ENCODE peak calls at places on chromosomes 4 and X, in five cellular contexts. S is right atrium auricular region, Z is cardiac muscle cell, X is psoas muscle, Y is transverse colon. K is an unnamed sample. For H3K9me3 and H3K4me1, the result is how much of the 10 kb centered on the place peaks cover.

GRCh38 chr4:26020083-26020668 is 106.2 kb downstream of the SMIM20 start:
- DNase-seq in Y (no peak), Z (peak), S (no peak), X (no peak), K (no peak)

GRCh38 chr4:65865489-65865888 is 195.2 kb upstream of the EPHA5 start:
- DNase-seq in X (no peak), S (no peak), Z (peak), Y (no peak), K (no peak)

GRCh38 chrX:123525131-123525725 is 207.6 kb downstream of the THOC2 start:
- DNase-seq in Y (no peak), S (no peak), X (no peak), Z (no peak), K (no peak)

GRCh38 chr4:111952708-111953107 is 192.5 kb upstream of the FAM241A start:
- DNase-seq in Z (no peak), X (no peak), S (no peak), Y (no peak), K (no peak)

GRCh38 chr4:55440786-55441185 is 45.0 kb downstream of the TMEM165 start:
- DNase-seq in S (no peak), Z (no peak), Y (no peak), X (no peak), K (no peak)

GRCh38 chrX:129115104-129115503 is 408.2 kb downstream of the SMARCA1 start:
- DNase-seq in S (no peak), X (no peak), Z (peak), Y (peak), K (peak)

GRCh38 chrX:18348047-18348446 is 6.4 kb downstream of the SCML2 start:
- DNase-seq in S (no peak), Z (no peak), X (no peak), Y (no peak), K (no peak)

GRCh38 chr4:39539026-39539690 is 11.9 kb upstream of the UGDH start:
- DNase-seq in S (no peak), X (no peak), Z (no peak), Y (no peak), K (no peak)

GRCh38 chr4:7717946-7718490 is 221.6 kb downstream of the AFAP1 start:
- DNase-seq in S (no peak), X (no peak), Y (no peak), Z (no peak), K (no peak)

GRCh38 chr4:118265312-118266144 is 87.3 kb downstream of the PRSS12 start:
- DNase-seq in S (no peak), Z (peak), Y (peak), X (no peak), K (peak)

GRCh38 chr4:16102356-16102755 is 18.5 kb upstream of the PROM1 start:
- DNase-seq in Z (no peak), Y (no peak), X (no peak), S (no peak), K (no peak)

GRCh38 chr4:174590336-174590735 is 68.0 kb upstream of the HPGD start:
- DNase-seq in Z (no peak), S (no peak), X (no peak), Y (no peak), K (no peak)

GRCh38 chr4:10587697-10588096 is 96.9 kb downstream of the CLNK start:
- DNase-seq in Z (no peak), Y (no peak), S (no peak), X (no peak), K (peak)

GRCh38 chr4:41142946-41143720 is 71.2 kb downstream of the APBB2 start:
- DNase-seq in S (peak), Z (peak), X (peak), Y (peak), K (no peak)

GRCh38 chr4:89939994-89940393 is 45.3 kb downstream of the MMRN1 start:
- DNase-seq in X (no peak), S (no peak), Y (no peak), Z (peak), K (no peak)

GRCh38 chr4:61202100-61202637 is 2.0 kb downstream of the ADGRL3 start:
- DNase-seq in S (no peak), Y (no peak), Z (no peak), X (no peak), K (no peak)

GRCh38 chr4:41358626-41359025 is 101.9 kb downstream of the UCHL1 start:
- DNase-seq in X (no peak), Y (no peak), S (no peak), Z (no peak), K (peak)

GRCh38 chr4:137534516-137534915 is 2.2 kb upstream of the PCDH18 start:
- DNase-seq in X (no peak), Y (no peak), S (no peak), Z (peak), K (no peak)

GRCh38 chrX:107562482-107562881 is 65.8 kb upstream of the PRPS1 start:
- DNase-seq in S (no peak), Z (peak), X (no peak), Y (no peak), K (no peak)

GRCh38 chrX:2262679-2263055 is 238.1 kb downstream of the DHRSX start:
- DNase-seq in X (no peak), Y (no peak), S (no peak), Z (no peak), K (no peak)

GRCh38 chr4:141027421-141027820 is 105.8 kb downstream of the RNF150 start:
- DNase-seq in Y (no peak), Z (peak), X (no peak), S (no peak), K (no peak)

GRCh38 chr4:108540536-108540935 is 79.8 kb upstream of the RPL34 start:
- DNase-seq in Y (no peak), Z (no peak), S (no peak), X (no peak), K (no peak)

GRCh38 chrX:70852294-70852693 is 56.2 kb downstream of the TEX11 start:
- DNase-seq in X (no peak), Z (no peak), Y (no peak), S (no peak), K (no peak)

GRCh38 chr4:47468686-47469365 is 5.3 kb upstream of the COMMD8 start:
- DNase-seq in S (no peak), Z (peak), Y (no peak), X (no peak), K (no peak)

GRCh38 chr4:176780995-176781738 is 11.6 kb downstream of the VEGFC start:
- DNase-seq in Y (no peak), S (no peak), Z (peak), X (no peak), K (no peak)

GRCh38 chr4:57763070-57763469 is 652.9 kb upstream of the IGFBP7 start:
- DNase-seq in S (no peak), X (no peak), Z (no peak), Y (no peak), K (no peak)

GRCh38 chr4:1855334-1856070 is 454 bp downstream of the LETM1 start:
- DNase-seq in X (peak), Z (no peak), S (no peak), Y (peak), K (peak)

GRCh38 chr4:177047070-177047850 is 254.5 kb upstream of the VEGFC start:
- DNase-seq in Y (peak), X (peak), S (no peak), Z (peak), K (no peak)

GRCh38 chrX:11792461-11793421 is 34.7 kb downstream of the MSL3 start:
- DNase-seq in Z (peak), X (no peak), Y (peak), S (no peak), K (peak)

DNA sequence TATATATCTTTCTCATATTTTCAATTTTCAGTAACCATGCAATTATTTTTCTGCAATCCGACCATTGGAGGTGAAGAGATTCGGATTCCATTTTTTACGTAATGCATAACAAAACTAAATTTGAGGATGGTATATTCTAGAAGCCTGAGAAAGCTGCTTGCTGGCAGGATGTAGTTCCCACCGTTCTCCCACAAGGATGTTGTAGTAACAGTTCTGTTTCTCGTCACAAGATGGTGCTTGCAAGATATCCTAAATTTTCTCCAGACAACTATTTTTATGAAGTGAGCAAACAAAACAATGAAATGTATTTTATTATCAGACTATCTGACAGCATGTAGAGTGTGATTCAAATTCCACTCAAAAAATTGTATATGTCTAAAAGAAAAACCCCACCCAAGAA is 10.7 kb downstream of the PWWP3B start:
- DNase-seq in Y (no peak), X (no peak), Z (peak), S (no peak), K (no peak)
- TF ChIP-seq CTCF in Y (no peak), X (no peak), Z (peak), S (no peak), K (no peak)

GRCh38 chrX:148960060-148960459 is 459.6 kb downstream of the AFF2 start:
- DNase-seq in X (no peak), S (no peak), Z (peak), Y (no peak), K (no peak)
- H3K9me3 ChIP-seq in X (under half), S (under half), Z (under half), Y (under half), K (under half)

GRCh38 chrX:103730746-103731508 is 20.2 kb downstream of the TMEM31 start:
- DNase-seq in S (peak), X (no peak), Y (no peak), Z (peak), K (no peak)
- H3K4me1 ChIP-seq in S (under half), X (under half), Y (under half), Z (under half), K (under half)

GRCh38 chr4:74830928-74831327 is 36.6 kb upstream of the BTC start:
- DNase-seq in Z (peak), S (no peak), X (no peak), Y (no peak), K (no peak)
- TF ChIP-seq CTCF in Z (peak), S (no peak), X (no peak), Y (no peak), K (no peak)

GRCh38 chrX:152850465-152850864 is 19.6 kb downstream of the NSDHL start:
- DNase-seq in Z (no peak), X (no peak), S (no peak), Y (no peak), K (no peak)
- H3K9me3 ChIP-seq in Z (under half), X (under half), S (under half), Y (under half), K (under half)

GRCh38 chr4:150230556-150230955 is 152.3 kb downstream of the DCLK2 start:
- DNase-seq in X (no peak), S (no peak), Z (no peak), Y (no peak), K (no peak)

GRCh38 chr4:150229538-150229937 is 151.3 kb downstream of the DCLK2 start:
- DNase-seq in Z (peak), X (no peak), Y (no peak), S (no peak), K (no peak)

GRCh38 chr4:150234246-150234645 is 156.0 kb downstream of the DCLK2 start:
- DNase-seq in Z (no peak), Y (no peak), X (no peak), S (no peak), K (no peak)

GRCh38 chr4:150232029-150232428 is 153.8 kb downstream of the DCLK2 start:
- DNase-seq in Z (no peak), S (no peak), X (no peak), Y (no peak), K (no peak)

DNA sequence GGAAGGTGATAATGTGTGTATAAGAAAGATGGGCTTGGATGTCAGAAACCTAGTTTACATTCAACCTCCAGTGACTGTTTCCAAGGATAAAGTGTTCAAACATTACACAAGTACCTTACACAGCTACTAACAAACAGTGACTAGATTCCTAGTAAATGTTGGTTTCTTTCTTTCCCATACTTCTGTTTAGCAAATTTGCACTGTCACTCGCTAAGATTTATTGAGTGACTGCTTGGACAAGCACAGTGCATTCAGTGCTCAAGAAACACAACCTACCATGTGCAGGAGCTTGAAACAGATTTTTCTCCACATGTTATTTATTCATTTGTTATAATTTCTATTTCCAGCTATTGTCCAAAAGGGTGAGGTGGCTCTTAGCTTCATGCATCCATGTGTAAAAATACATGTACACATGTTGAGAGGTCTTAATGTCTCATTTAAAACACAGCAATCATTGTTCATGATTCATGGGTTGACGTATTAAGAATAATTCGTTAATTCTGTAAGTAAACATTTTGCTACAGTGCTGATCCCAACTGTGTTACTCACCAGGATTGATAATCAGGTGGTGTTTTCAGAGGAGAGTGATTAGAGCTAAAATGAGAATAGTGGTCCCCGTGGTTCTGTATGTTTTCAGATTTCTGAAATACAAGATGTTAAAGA is 153.0 kb downstream of the DCLK2 start:
- DNase-seq in S (no peak), Z (no peak), X (no peak), Y (no peak), K (no peak)
- H3K4me1 ChIP-seq in S (under half), Z (under half), X (under half), Y (under half), K (under half)

GRCh38 chrX:130498653-130499274 is 97.0 kb downstream of the RBMX2 start:
- DNase-seq in Y (no peak), S (no peak), X (no peak), Z (no peak), K (no peak)
- TF ChIP-seq CTCF in Y (no peak), S (no peak), X (no peak), Z (no peak), K (no peak)